ENCODE peak calls at places on chromosomes 1 and 21, in seven cellular contexts. One of them, this sample, is unnamed.

GRCh38 chr1:58363639-58364038 is 182.9 kb downstream of the OMA1 start:
- DNase-seq in heart left ventricle: no peak
- DNase-seq in progenitor cell of endocrine pancreas: no peak
- DNase-seq in transverse colon: no peak
- DNase-seq in omental fat pad: no peak
- DNase-seq in lung: no peak
- DNase-seq in thoracic aorta: no peak
- DNase-seq in this sample: no peak

GRCh38 chr21:32682696-32683474 is 44.9 kb downstream of the SYNJ1 start:
- DNase-seq in progenitor cell of endocrine pancreas: no peak
- DNase-seq in lung: no peak
- DNase-seq in transverse colon: no peak
- DNase-seq in heart left ventricle: no peak
- DNase-seq in thoracic aorta: no peak
- DNase-seq in omental fat pad: no peak
- DNase-seq in this sample: no peak

GRCh38 chr1:88802950-88803349 is 88.4 kb downstream of the GTF2B start:
- DNase-seq in transverse colon: no peak
- DNase-seq in heart left ventricle: no peak
- DNase-seq in thoracic aorta: no peak
- DNase-seq in omental fat pad: no peak
- DNase-seq in lung: no peak
- DNase-seq in progenitor cell of endocrine pancreas: no peak
- DNase-seq in this sample: no peak

GRCh38 chr1:23276531-23276930 is 59.2 kb upstream of the HTR1D start:
- DNase-seq in heart left ventricle: no peak
- DNase-seq in transverse colon: no peak
- DNase-seq in lung: no peak
- DNase-seq in thoracic aorta: no peak
- DNase-seq in omental fat pad: no peak
- DNase-seq in progenitor cell of endocrine pancreas: no peak
- DNase-seq in this sample: no peak

GRCh38 chr1:85366391-85366790 is 90.0 kb upstream of the BCL10 start:
- DNase-seq in lung: no peak
- DNase-seq in progenitor cell of endocrine pancreas: no peak
- DNase-seq in omental fat pad: no peak
- DNase-seq in transverse colon: no peak
- DNase-seq in heart left ventricle: no peak
- DNase-seq in thoracic aorta: no peak
- DNase-seq in this sample: no peak

GRCh38 chr1:40662151-40662550 is 3.3 kb downstream of the RIMS3 start:
- DNase-seq in heart left ventricle: no peak
- DNase-seq in thoracic aorta: no peak
- DNase-seq in lung: no peak
- DNase-seq in progenitor cell of endocrine pancreas: no peak
- DNase-seq in transverse colon: no peak
- DNase-seq in omental fat pad: no peak
- DNase-seq in this sample: no peak

GRCh38 chr1:925532-926421 is 2.1 kb downstream of the SAMD11 start:
- DNase-seq in omental fat pad: no peak
- DNase-seq in lung: no peak
- DNase-seq in heart left ventricle: no peak
- DNase-seq in progenitor cell of endocrine pancreas: no peak
- DNase-seq in thoracic aorta: no peak
- DNase-seq in transverse colon: no peak
- DNase-seq in this sample: no peak

GRCh38 chr1:2255420-2256369 is 27.6 kb downstream of the SKI start:
- DNase-seq in progenitor cell of endocrine pancreas: no peak
- DNase-seq in omental fat pad: no peak
- DNase-seq in heart left ventricle: no peak
- DNase-seq in lung: no peak
- DNase-seq in thoracic aorta: no peak
- DNase-seq in transverse colon: no peak
- DNase-seq in this sample: no peak

GRCh38 chr1:57883145-57883699 is 459.4 kb upstream of the DAB1 start:
- DNase-seq in transverse colon: no peak
- DNase-seq in lung: no peak
- DNase-seq in omental fat pad: no peak
- DNase-seq in thoracic aorta: no peak
- DNase-seq in progenitor cell of endocrine pancreas: no peak
- DNase-seq in heart left ventricle: no peak
- DNase-seq in this sample: no peak

GRCh38 chr21:44711327-44712202 is at the start of gene TSPEAR:
- DNase-seq in lung: no peak
- DNase-seq in heart left ventricle: no peak
- DNase-seq in transverse colon: no peak
- DNase-seq in omental fat pad: peak; percentile 15
- DNase-seq in thoracic aorta: no peak
- DNase-seq in progenitor cell of endocrine pancreas: no peak
- DNase-seq in this sample: peak; percentile 42

GRCh38 chr1:4778056-4778455 is 123.6 kb downstream of the AJAP1 start:
- DNase-seq in omental fat pad: no peak
- DNase-seq in transverse colon: no peak
- DNase-seq in lung: no peak
- DNase-seq in heart left ventricle: no peak
- DNase-seq in progenitor cell of endocrine pancreas: no peak
- DNase-seq in thoracic aorta: no peak
- DNase-seq in this sample: no peak

GRCh38 chr1:21139601-21140000 is 37.1 kb downstream of the EIF4G3 start:
- DNase-seq in lung: no peak
- DNase-seq in heart left ventricle: peak; percentile 68
- DNase-seq in progenitor cell of endocrine pancreas: no peak
- DNase-seq in thoracic aorta: no peak
- DNase-seq in transverse colon: no peak
- DNase-seq in omental fat pad: no peak
- DNase-seq in this sample: no peak

GRCh38 chr1:107594541-107594940 is 370.4 kb downstream of the VAV3 start:
- DNase-seq in omental fat pad: no peak
- DNase-seq in lung: no peak
- DNase-seq in transverse colon: no peak
- DNase-seq in progenitor cell of endocrine pancreas: no peak
- DNase-seq in thoracic aorta: no peak
- DNase-seq in heart left ventricle: no peak
- DNase-seq in this sample: no peak

GRCh38 chr1:78005755-78006154 is 1.0 kb downstream of the DNAJB4 start:
- DNase-seq in omental fat pad: no peak
- DNase-seq in thoracic aorta: no peak
- DNase-seq in transverse colon: peak; percentile 17
- DNase-seq in lung: no peak
- DNase-seq in progenitor cell of endocrine pancreas: no peak
- DNase-seq in heart left ventricle: no peak
- DNase-seq in this sample: no peak

GRCh38 chr1:29100487-29100886 is 23.2 kb downstream of the TMEM200B start:
- DNase-seq in thoracic aorta: no peak
- DNase-seq in omental fat pad: no peak
- DNase-seq in transverse colon: no peak
- DNase-seq in heart left ventricle: no peak
- DNase-seq in progenitor cell of endocrine pancreas: no peak
- DNase-seq in lung: no peak
- DNase-seq in this sample: no peak

GRCh38 chr1:219325368-219325742 is 151.7 kb downstream of the LYPLAL1 start:
- DNase-seq in thoracic aorta: no peak
- DNase-seq in omental fat pad: no peak
- DNase-seq in heart left ventricle: no peak
- DNase-seq in progenitor cell of endocrine pancreas: no peak
- DNase-seq in lung: no peak
- DNase-seq in transverse colon: no peak
- DNase-seq in this sample: no peak

GRCh38 chr1:88847618-88848017 is 43.7 kb downstream of the GTF2B start:
- DNase-seq in heart left ventricle: no peak
- DNase-seq in lung: no peak
- DNase-seq in omental fat pad: no peak
- DNase-seq in transverse colon: no peak
- DNase-seq in thoracic aorta: no peak
- DNase-seq in progenitor cell of endocrine pancreas: no peak
- DNase-seq in this sample: no peak

GRCh38 chr1:209505044-209505443 is 78.5 kb upstream of the CAMK1G start:
- DNase-seq in progenitor cell of endocrine pancreas: no peak
- DNase-seq in transverse colon: no peak
- DNase-seq in heart left ventricle: no peak
- DNase-seq in thoracic aorta: no peak
- DNase-seq in lung: no peak
- DNase-seq in omental fat pad: no peak
- DNase-seq in this sample: no peak

GRCh38 chr1:33709174-33709573 is 154.7 kb upstream of the HMGB4 start:
- DNase-seq in transverse colon: no peak
- DNase-seq in heart left ventricle: no peak
- DNase-seq in lung: no peak
- DNase-seq in progenitor cell of endocrine pancreas: no peak
- DNase-seq in omental fat pad: no peak
- DNase-seq in thoracic aorta: no peak
- DNase-seq in this sample: no peak

GRCh38 chr1:160154790-160155189 is 3.4 kb downstream of the ATP1A4 start:
- DNase-seq in progenitor cell of endocrine pancreas: no peak
- DNase-seq in omental fat pad: no peak
- DNase-seq in transverse colon: no peak
- DNase-seq in heart left ventricle: no peak
- DNase-seq in lung: no peak
- DNase-seq in thoracic aorta: no peak
- DNase-seq in this sample: no peak

GRCh38 chr1:184429342-184429741 is 42.5 kb downstream of the C1orf21 start:
- DNase-seq in heart left ventricle: no peak
- DNase-seq in lung: no peak
- DNase-seq in thoracic aorta: no peak
- DNase-seq in transverse colon: no peak
- DNase-seq in omental fat pad: no peak
- DNase-seq in progenitor cell of endocrine pancreas: no peak
- DNase-seq in this sample: no peak

GRCh38 chr1:46512135-46512791 is 22.6 kb downstream of the DMBX1 start:
- DNase-seq in progenitor cell of endocrine pancreas: no peak
- DNase-seq in transverse colon: no peak
- DNase-seq in thoracic aorta: no peak
- DNase-seq in heart left ventricle: no peak
- DNase-seq in lung: no peak
- DNase-seq in omental fat pad: no peak
- DNase-seq in this sample: no peak

GRCh38 chr1:178379807-178380206 is 117.0 kb downstream of the CLEC20A start:
- DNase-seq in transverse colon: no peak
- DNase-seq in progenitor cell of endocrine pancreas: no peak
- DNase-seq in heart left ventricle: no peak
- DNase-seq in thoracic aorta: no peak
- DNase-seq in lung: no peak
- DNase-seq in omental fat pad: no peak
- DNase-seq in this sample: no peak

DNA sequence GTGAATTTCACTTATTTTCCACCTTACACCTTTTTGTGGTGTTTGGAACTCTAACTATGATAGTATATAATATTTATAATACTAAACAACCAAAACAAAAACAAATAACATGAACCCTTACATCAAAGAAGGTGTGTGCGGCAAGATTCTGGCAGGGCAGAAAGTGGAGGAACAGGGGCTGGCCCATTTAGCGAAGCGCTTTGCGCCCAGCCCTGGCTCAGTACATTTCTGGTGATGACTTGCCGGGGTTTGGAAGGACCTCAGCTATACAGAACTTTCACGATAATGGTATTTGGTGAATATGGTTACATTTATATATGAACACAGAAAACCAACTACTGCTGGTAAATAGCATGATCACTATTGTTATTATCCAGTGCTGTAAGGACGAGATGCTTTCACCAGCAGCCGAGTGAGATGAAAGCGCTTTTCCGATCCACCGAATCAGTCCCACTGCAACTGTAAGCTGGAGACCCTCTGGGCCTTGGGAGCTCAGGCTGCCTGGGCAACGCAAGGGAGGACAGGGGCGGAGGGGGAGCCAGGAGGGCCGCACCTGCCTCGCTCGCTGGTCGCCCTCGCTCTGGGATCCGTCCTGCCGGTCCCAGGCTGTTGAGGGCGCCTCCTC is 63.9 kb downstream of the CD247 start:
- DNase-seq in omental fat pad: no peak
- DNase-seq in transverse colon: no peak
- DNase-seq in progenitor cell of endocrine pancreas: no peak
- DNase-seq in lung: no peak
- DNase-seq in thoracic aorta: no peak
- DNase-seq in heart left ventricle: no peak
- DNase-seq in this sample: no peak
- TF ChIP-seq CTCF in omental fat pad: no peak
- TF ChIP-seq CTCF in transverse colon: no peak
- TF ChIP-seq CTCF in progenitor cell of endocrine pancreas: no peak
- TF ChIP-seq CTCF in lung: no peak
- TF ChIP-seq CTCF in thoracic aorta: no peak
- TF ChIP-seq CTCF in heart left ventricle: no peak
- TF ChIP-seq CTCF in this sample: no peak

DNA sequence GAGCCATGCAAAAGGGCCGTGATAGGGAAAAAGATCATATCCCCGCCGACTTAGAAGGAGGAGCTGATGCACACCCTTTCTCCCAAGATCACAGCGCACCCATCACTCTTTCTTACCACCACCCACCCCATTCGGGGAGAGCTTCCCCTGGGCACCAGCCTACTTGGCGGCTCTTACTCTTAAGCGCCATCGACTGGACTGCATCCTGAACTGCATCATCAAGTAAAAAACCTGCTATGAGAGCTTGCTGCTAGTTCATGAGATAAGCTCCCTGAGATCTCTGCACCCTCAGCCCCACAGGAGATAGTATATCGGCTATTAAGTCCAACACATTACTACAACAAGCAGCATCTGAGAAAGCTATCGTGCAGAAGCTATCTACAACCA is 125.1 kb downstream of the BARHL2 start:
- DNase-seq in progenitor cell of endocrine pancreas: no peak
- DNase-seq in heart left ventricle: no peak
- DNase-seq in transverse colon: no peak
- DNase-seq in omental fat pad: no peak
- DNase-seq in thoracic aorta: no peak
- DNase-seq in lung: no peak
- DNase-seq in this sample: no peak
- TF ChIP-seq CTCF in progenitor cell of endocrine pancreas: no peak
- TF ChIP-seq CTCF in heart left ventricle: no peak
- TF ChIP-seq CTCF in transverse colon: no peak
- TF ChIP-seq CTCF in omental fat pad: no peak
- TF ChIP-seq CTCF in thoracic aorta: no peak
- TF ChIP-seq CTCF in lung: no peak
- TF ChIP-seq CTCF in this sample: no peak

DNA sequence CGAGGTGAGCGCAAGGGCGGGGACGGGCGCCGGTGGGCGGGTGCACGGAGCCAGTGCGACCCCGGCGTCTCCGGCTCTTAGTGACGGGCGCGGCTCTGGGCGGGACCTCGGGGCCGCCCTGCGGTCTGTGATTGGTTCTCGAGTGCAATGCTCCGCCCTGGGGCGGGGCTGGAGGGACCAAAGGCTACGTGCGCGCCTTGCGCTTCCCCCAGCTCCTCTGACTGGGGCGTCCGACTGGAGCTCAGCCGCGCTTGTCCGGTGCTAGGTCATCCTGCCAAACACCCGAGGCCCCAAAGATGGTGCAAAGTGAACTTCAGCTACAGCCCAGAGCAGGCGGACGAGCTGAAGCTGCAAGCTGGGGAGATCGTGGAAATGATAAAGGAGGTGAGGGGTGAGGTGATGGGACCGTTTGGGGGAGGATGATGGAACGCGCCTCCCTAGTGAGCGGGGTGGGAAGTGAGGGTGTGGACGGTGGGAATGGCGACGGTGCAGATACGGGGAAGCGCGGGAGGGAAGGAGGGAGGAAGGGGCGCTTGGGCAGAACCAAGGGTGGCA is 811 bp downstream of the SH3D21 start:
- DNase-seq in omental fat pad: peak; percentile 70
- DNase-seq in transverse colon: peak; percentile 96
- DNase-seq in progenitor cell of endocrine pancreas: peak; percentile 89
- DNase-seq in lung: peak; percentile 91
- DNase-seq in thoracic aorta: peak; percentile 72
- DNase-seq in heart left ventricle: peak; percentile 94
- DNase-seq in this sample: peak; percentile 96
- TF ChIP-seq CTCF in omental fat pad: no peak
- TF ChIP-seq CTCF in transverse colon: no peak
- TF ChIP-seq CTCF in progenitor cell of endocrine pancreas: no peak
- TF ChIP-seq CTCF in lung: no peak
- TF ChIP-seq CTCF in thoracic aorta: peak; percentile 4
- TF ChIP-seq CTCF in heart left ventricle: no peak
- TF ChIP-seq CTCF in this sample: no peak

GRCh38 chr1:98260839-98261238 is 340.0 kb upstream of the DPYD start:
- DNase-seq in transverse colon: no peak
- DNase-seq in omental fat pad: no peak
- DNase-seq in heart left ventricle: no peak
- DNase-seq in progenitor cell of endocrine pancreas: no peak
- DNase-seq in lung: no peak
- DNase-seq in thoracic aorta: no peak
- DNase-seq in this sample: no peak
- TF ChIP-seq CTCF in transverse colon: no peak
- TF ChIP-seq CTCF in omental fat pad: no peak
- TF ChIP-seq CTCF in heart left ventricle: no peak
- TF ChIP-seq CTCF in progenitor cell of endocrine pancreas: no peak
- TF ChIP-seq CTCF in lung: no peak
- TF ChIP-seq CTCF in thoracic aorta: no peak
- TF ChIP-seq CTCF in this sample: no peak